ENCODE peak calls at places on chromosomes 4 and X, in six cellular contexts. L is HepG2, F is GM23338, S is HCT116, W is GM12878, C is upper lobe of left lung. B is an unnamed sample.

GRCh38 chr4:159002950-159003349 is 99.9 kb upstream of the RAPGEF2 start:
- ATAC-seq in L (no peak), F (no peak), S (no peak), W (no peak), C (no peak), B (no peak)

GRCh38 chr4:83082777-83083176 is 31.8 kb downstream of the PLAC8 start:
- ATAC-seq in L (peak; percentile 49), F (no peak), S (no peak), W (peak; percentile 66), C (peak; percentile 30), B (no peak)

GRCh38 chr4:40750461-40751258 is 905 bp downstream of the NSUN7 start:
- ATAC-seq in L (no peak), F (peak; percentile 47), S (no peak), W (peak; percentile 9), C (peak; percentile 13), B (no peak)

GRCh38 chr4:56298210-56298609 is 89.1 kb downstream of the AASDH start:
- ATAC-seq in L (no peak), F (no peak), S (no peak), W (no peak), C (no peak), B (no peak)

GRCh38 chr4:173990126-173990878 is 293.2 kb downstream of the FBXO8 start:
- ATAC-seq in L (peak; percentile 74), F (peak; percentile 92), S (peak; percentile 66), W (peak; percentile 54), C (peak; percentile 63), B (peak; percentile 16)

GRCh38 chrX:17854521-17854920 is 6.6 kb downstream of the RAI2 start:
- ATAC-seq in L (no peak), F (no peak), S (no peak), W (no peak), C (no peak), B (no peak)

GRCh38 chrX:11540532-11541377 is 125.0 kb downstream of the ARHGAP6 start:
- ATAC-seq in L (no peak), F (peak; percentile 33), S (no peak), W (peak; percentile 90), C (no peak), B (peak; percentile 41)

GRCh38 chr4:81003549-81004240 is 26.8 kb upstream of the BMP3 start:
- ATAC-seq in L (no peak), F (no peak), S (no peak), W (peak; percentile 98), C (no peak), B (no peak)

GRCh38 chr4:88035292-88035691 is 27.9 kb downstream of the PKD2 start:
- ATAC-seq in L (no peak), F (no peak), S (no peak), W (no peak), C (no peak), B (no peak)

GRCh38 chr4:138205531-138206233 is 36.5 kb downstream of the SLC7A11 start:
- ATAC-seq in L (no peak), F (no peak), S (no peak), W (no peak), C (no peak), B (no peak)

GRCh38 chrX:154780968-154781367 is 18.3 kb downstream of the DKC1 start:
- ATAC-seq in L (peak; percentile 17), F (no peak), S (no peak), W (no peak), C (no peak), B (no peak)

GRCh38 chrX:154779261-154779660 is 16.6 kb downstream of the DKC1 start:
- ATAC-seq in L (peak; percentile 11), F (no peak), S (no peak), W (no peak), C (no peak), B (no peak)

GRCh38 chrX:154774622-154775021 is 12.0 kb downstream of the DKC1 start:
- ATAC-seq in L (no peak), F (no peak), S (no peak), W (no peak), C (no peak), B (no peak)

GRCh38 chrX:154776753-154777152 is 14.1 kb downstream of the DKC1 start:
- ATAC-seq in L (no peak), F (no peak), S (no peak), W (no peak), C (no peak), B (no peak)

DNA sequence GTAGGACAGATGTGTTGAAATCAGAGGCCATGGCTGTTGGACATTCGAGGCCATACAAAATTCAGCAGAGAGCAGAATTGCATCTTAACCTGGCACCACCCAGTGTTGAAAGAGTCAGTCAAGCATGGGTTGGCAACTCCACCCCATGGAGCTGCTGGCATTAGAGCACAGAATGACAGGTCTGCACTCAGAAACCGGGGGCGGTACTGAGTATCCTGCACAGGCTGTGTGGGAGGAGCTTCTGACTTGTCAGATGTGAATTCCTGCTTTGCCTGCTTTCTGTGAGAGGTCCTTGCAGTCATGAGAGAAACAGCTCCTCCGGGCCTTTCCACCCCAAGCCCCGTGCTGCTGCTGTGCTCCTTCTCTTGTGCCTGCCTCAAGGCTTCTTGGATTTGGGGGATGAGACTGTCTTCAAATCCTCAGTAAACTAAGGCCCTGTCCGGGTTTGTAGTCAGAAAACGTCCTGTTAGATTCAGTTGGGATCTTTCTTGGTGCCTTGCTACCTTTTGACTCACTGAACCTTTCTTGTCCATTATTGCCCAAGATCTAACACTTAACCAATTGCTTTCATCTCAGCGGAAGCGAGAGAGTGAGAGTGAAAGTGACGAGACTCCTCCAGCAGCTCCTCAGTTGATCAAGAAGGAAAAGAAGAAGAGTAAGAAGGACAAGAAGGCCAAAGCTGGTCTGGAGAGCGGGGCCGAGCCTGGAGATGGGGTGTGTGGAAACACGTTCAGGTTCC is 13.1 kb downstream of the DKC1 start:
- ATAC-seq in L (peak; percentile 38), F (no peak), S (peak; percentile 41), W (peak; percentile 37), C (no peak), B (no peak)
- TF ChIP-seq POLR2AphosphoS5 in L (no peak), F (no peak), S (no peak), W (no peak), C (no peak), B (no peak)

GRCh38 chr4:168522371-168522770 is 25.5 kb downstream of the PALLD start:
- ATAC-seq in L (no peak), F (no peak), S (no peak), W (no peak), C (no peak), B (no peak)
- H3K4me3 ChIP-seq in L (no peak overlapping the region), F (no peak overlapping the region), S (no peak overlapping the region), W (no peak overlapping the region), C (no peak overlapping the region), B (no peak overlapping the region)

GRCh38 chr4:148044889-148045352 is 313.0 kb downstream of the ARHGAP10 start:
- ATAC-seq in L (peak; percentile 80), F (no peak), S (peak; percentile 60), W (peak; percentile 94), C (no peak), B (no peak)

GRCh38 chr4:148043990-148044645 is 312.2 kb downstream of the ARHGAP10 start:
- ATAC-seq in L (no peak), F (no peak), S (no peak), W (peak; percentile 41), C (no peak), B (peak; percentile 34)

DNA sequence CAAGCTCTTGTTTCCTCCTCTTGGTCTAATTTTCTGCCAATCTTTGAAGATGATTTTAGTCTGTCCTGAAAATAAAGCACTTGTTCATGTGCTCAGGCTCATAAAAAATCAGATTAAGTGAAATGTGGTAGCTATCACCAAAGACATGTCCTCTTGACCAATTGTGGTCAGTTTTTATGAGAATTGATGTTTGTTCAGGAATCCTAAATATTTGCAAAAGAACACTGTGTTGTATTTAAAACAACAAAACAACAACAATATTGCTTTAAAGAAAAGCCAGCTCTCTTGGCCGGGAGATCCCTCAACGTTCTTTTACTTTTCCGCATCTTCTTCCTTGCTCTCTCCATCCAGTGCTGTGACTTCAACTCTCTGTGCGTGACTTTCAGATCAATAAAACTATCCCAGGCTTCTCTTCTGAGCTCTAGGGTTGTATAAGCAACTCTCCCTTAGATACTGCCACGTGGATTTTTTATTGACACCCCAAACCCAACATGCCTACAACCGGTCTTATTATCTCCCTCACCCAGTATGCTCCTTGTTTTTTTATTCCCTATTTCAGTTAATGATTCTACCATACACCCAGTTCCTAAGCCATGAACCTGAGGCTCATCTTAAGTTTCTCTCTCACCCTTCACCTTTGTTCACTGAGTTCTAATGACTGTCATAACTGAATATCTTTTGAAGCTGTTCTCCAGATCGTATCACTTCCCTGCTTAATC is 309.9 kb downstream of the ARHGAP10 start:
- ATAC-seq in L (no peak), F (no peak), S (no peak), W (no peak), C (no peak), B (no peak)
- H3K27ac ChIP-seq in L (no peak overlapping the region), F (no peak overlapping the region), S (no peak overlapping the region), W (no peak overlapping the region), C (no peak overlapping the region), B (no peak overlapping the region)

GRCh38 chrX:68249401-68249831 is 183.9 kb downstream of the OPHN1 start:
- ATAC-seq in L (no peak), F (no peak), S (no peak), W (no peak), C (peak; percentile 83), B (peak; percentile 83)
- TF ChIP-seq POLR2AphosphoS5 in L (no peak), F (no peak), S (no peak), W (no peak), C (no peak), B (no peak)

DNA sequence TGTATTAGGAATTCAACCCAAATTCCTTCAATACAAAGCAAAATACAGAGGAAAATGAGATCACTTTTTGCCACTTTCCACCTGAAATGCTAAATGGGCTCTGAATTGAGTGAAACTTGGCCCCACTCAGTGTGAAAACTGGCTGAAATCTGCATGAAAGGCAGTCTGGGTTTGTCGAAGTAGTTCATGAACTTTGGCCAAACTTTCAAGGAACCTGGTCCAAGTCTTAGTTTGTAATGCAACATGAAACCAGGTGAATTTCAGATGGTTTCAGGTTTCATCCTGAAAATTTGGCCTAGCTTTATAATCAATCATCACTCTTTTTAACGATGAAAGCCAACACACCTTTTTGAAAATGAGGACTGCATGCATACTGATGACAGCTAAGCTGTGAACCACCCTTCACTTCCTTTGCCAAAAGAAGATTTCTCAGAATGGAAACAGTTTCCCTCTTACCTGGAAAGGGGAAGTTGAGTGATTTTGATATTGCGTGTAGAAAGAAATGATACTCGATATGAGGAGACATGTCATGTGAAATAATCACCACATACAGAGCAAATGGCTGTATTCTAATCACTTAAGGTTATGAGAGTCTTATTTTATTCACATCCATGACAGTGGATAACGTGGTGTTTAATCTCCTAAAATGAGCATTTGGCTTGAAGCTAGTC is 209.9 kb upstream of the ETNPPL start:
- ATAC-seq in L (no peak), F (no peak), S (no peak), W (peak; percentile 33), C (no peak), B (no peak)
- H3K4me3 ChIP-seq in L (no peak overlapping the region), F (no peak overlapping the region), S (no peak overlapping the region), W (no peak overlapping the region), C (no peak overlapping the region), B (no peak overlapping the region)

B was measured in gastroesophageal sphincter.